ENCODE peak calls at places on chromosome 17, in five cellular contexts. U, T, M, I and W are unnamed samples. For H3K9me2 and H3K4me1, the result is how much of the 10 kb centered on the place peaks cover.

GRCh38 chr17:8289103-8289397 is 580 bp downstream of the RANGRF start:
- DNase-seq in U (no peak), I (no peak), T (no peak), M (no peak), W (no peak)

GRCh38 chr17:19397556-19398041 is 10.6 kb upstream of the MFAP4 start:
- DNase-seq in U (no peak), M (peak), T (no peak), I (no peak), W (no peak)

GRCh38 chr17:51486091-51486490 is 225.7 kb downstream of the UTP18 start:
- DNase-seq in M (no peak), I (no peak), T (no peak), U (no peak), W (no peak)

GRCh38 chr17:69064476-69064875 is 3.7 kb upstream of the ABCA9 start:
- DNase-seq in M (no peak), I (no peak), U (no peak), T (no peak), W (no peak)

GRCh38 chr17:65855245-65855644 is 293.8 kb upstream of the AXIN2 start:
- DNase-seq in M (no peak), I (peak), T (peak), U (no peak), W (no peak)

GRCh38 chr17:67276075-67276474 is 31.1 kb upstream of the HELZ start:
- DNase-seq in I (no peak), M (peak), U (no peak), T (no peak), W (no peak)

GRCh38 chr17:75767881-75768280 is 2.9 kb upstream of the GALK1 start:
- DNase-seq in T (no peak), I (no peak), U (no peak), M (no peak), W (no peak)

GRCh38 chr17:57294075-57294474 is 37.8 kb downstream of the MSI2 start:
- DNase-seq in T (no peak), U (no peak), I (peak), M (no peak), W (no peak)

GRCh38 chr17:2929881-2930533 is 133.4 kb downstream of the OR1D5 start:
- DNase-seq in T (peak), I (no peak), M (peak), U (peak), W (peak)

GRCh38 chr17:83086197-83086880 is 6.9 kb downstream of the METRNL start:
- DNase-seq in T (no peak), M (no peak), I (no peak), U (no peak), W (peak)

GRCh38 chr17:39237586-39237985 is 11.8 kb upstream of the STAC2 start:
- DNase-seq in I (no peak), T (peak), M (no peak), U (no peak), W (no peak)

GRCh38 chr17:2399572-2400473 is 1.0 kb downstream of the MNT start:
- DNase-seq in T (peak), M (peak), I (peak), U (peak), W (peak)

GRCh38 chr17:19955099-19955498 is 22.5 kb downstream of the AKAP10 start:
- DNase-seq in U (no peak), T (no peak), M (no peak), I (no peak), W (no peak)

GRCh38 chr17:2482218-2482617 is 29.5 kb downstream of the METTL16 start:
- DNase-seq in M (no peak), I (no peak), T (no peak), U (no peak), W (no peak)

GRCh38 chr17:11182430-11182829 is 58.6 kb upstream of the SHISA6 start:
- DNase-seq in M (no peak), U (no peak), T (no peak), I (no peak), W (no peak)

GRCh38 chr17:76405967-76406647 is 21.7 kb downstream of the SPHK1 start:
- DNase-seq in I (no peak), M (peak), T (no peak), U (peak), W (peak)

GRCh38 chr17:14011740-14012405 is 57.4 kb upstream of the COX10 start:
- DNase-seq in I (no peak), U (no peak), T (no peak), M (no peak), W (no peak)

GRCh38 chr17:44556114-44556853 is 1.0 kb upstream of the FZD2 start:
- DNase-seq in U (peak), T (peak), M (peak), I (peak), W (peak)

GRCh38 chr17:6070280-6070894 is at the start of gene WSCD1:
- DNase-seq in U (peak), M (no peak), T (peak), I (no peak), W (peak)

GRCh38 chr17:19433240-19433639 is 22.2 kb downstream of the RNF112 start:
- DNase-seq in T (no peak), M (no peak), U (no peak), I (no peak), W (no peak)

GRCh38 chr17:39143552-39144093 is 7.8 kb downstream of the PLXDC1 start:
- DNase-seq in M (no peak), U (peak), I (no peak), T (no peak), W (peak)

GRCh38 chr17:7204335-7204734 is 15.3 kb downstream of the DLG4 start:
- DNase-seq in T (no peak), M (no peak), I (no peak), U (peak), W (no peak)

GRCh38 chr17:419073-419735 is 66.6 kb upstream of the RPH3AL start:
- DNase-seq in T (peak), M (no peak), U (no peak), I (no peak), W (no peak)

GRCh38 chr17:67035131-67036083 is 8.9 kb upstream of the CACNG1 start:
- DNase-seq in M (no peak), I (no peak), U (no peak), T (no peak), W (no peak)

GRCh38 chr17:7969434-7969833 is 33.0 kb upstream of the GUCY2D start:
- DNase-seq in T (no peak), U (no peak), M (no peak), I (no peak), W (no peak)

GRCh38 chr17:12536472-12536871 is 129.2 kb upstream of the MYOCD start:
- DNase-seq in U (no peak), T (no peak), M (no peak), I (no peak), W (peak)

GRCh38 chr17:65163990-65164495 is 26.9 kb downstream of the RGS9 start:
- DNase-seq in M (peak), U (no peak), I (no peak), T (peak), W (peak)

GRCh38 chr17:47731396-47731795 is 1.6 kb upstream of the TBX21 start:
- DNase-seq in M (no peak), I (no peak), T (no peak), U (peak), W (no peak)

GRCh38 chr17:55726440-55726839 is 3.8 kb upstream of the TMEM100 start:
- DNase-seq in U (peak), M (no peak), T (peak), I (no peak), W (peak)

GRCh38 chr17:50422738-50423137 is 3.3 kb upstream of the ACSF2 start:
- DNase-seq in T (no peak), M (no peak), I (no peak), U (no peak), W (no peak)

GRCh38 chr17:56679148-56679766 is 85.8 kb downstream of the NOG start:
- DNase-seq in U (peak), M (peak), I (no peak), T (peak), W (peak)

DNA sequence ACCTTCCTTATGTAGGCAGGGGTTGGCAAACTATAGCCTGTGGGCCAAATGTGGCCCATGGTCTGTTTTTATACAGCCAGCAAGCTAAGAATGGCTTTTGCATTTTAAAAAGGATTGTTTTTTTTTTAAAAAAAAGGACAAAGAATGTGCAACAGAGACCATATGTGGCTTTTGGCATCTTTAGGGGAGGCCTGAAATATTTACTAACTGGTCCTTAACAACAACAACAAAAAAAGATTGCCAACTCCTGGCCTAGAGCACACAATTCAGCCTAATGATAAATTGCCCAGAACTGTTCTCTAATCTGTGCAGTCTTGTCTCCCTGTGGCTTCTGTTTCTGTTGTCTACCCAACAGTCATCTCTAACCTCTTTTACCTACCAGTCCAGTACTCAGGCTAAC is 67.1 kb downstream of the SSH2 start:
- DNase-seq in M (no peak), U (no peak), I (no peak), T (no peak), W (no peak)
- H3K9me2 ChIP-seq in M (under half), U (under half), I (under half), T (under half), W (under half)

GRCh38 chr17:71188811-71189492 is 931.9 kb upstream of the SOX9 start:
- DNase-seq in T (no peak), I (peak), U (no peak), M (no peak), W (peak)

GRCh38 chr17:71192848-71193247 is 928.0 kb upstream of the SOX9 start:
- DNase-seq in M (no peak), I (no peak), U (no peak), T (no peak), W (no peak)

GRCh38 chr17:71192039-71192555 is 928.7 kb upstream of the SOX9 start:
- DNase-seq in M (no peak), U (no peak), I (no peak), T (no peak), W (no peak)

GRCh38 chr17:71187145-71187878 is 933.5 kb upstream of the SOX9 start:
- DNase-seq in M (no peak), T (no peak), I (no peak), U (no peak), W (no peak)

GRCh38 chr17:71189493-71189831 is 931.4 kb upstream of the SOX9 start:
- DNase-seq in I (no peak), M (no peak), U (no peak), T (no peak), W (no peak)
- H3K4me1 ChIP-seq in I (under half), M (under half), U (under half), T (under half), W (under half)

GRCh38 chr17:35630530-35631148 is 43.5 kb downstream of the AP2B1 start:
- DNase-seq in U (no peak), T (no peak), I (no peak), M (no peak), W (peak)
- H3K9me2 ChIP-seq in U (under half), T (under half), I (under half), M (under half), W (under half)

GRCh38 chr17:79829004-79829403 is 10.2 kb downstream of the CBX4 start:
- DNase-seq in I (no peak), T (no peak), U (no peak), M (no peak), W (no peak)
- H3K4me1 ChIP-seq in I (under half), T (under half), U (under half), M (under half), W (under half)

GRCh38 chr17:41717408-41718286 is 5.5 kb downstream of the GAST start:
- DNase-seq in U (no peak), M (no peak), T (peak), I (peak), W (peak)

GRCh38 chr17:41710472-41711090 is 1.6 kb upstream of the GAST start:
- DNase-seq in I (no peak), M (no peak), U (no peak), T (no peak), W (peak)

GRCh38 chr17:41707803-41708669 is 4.1 kb upstream of the GAST start:
- DNase-seq in U (no peak), M (no peak), T (no peak), I (no peak), W (no peak)

DNA sequence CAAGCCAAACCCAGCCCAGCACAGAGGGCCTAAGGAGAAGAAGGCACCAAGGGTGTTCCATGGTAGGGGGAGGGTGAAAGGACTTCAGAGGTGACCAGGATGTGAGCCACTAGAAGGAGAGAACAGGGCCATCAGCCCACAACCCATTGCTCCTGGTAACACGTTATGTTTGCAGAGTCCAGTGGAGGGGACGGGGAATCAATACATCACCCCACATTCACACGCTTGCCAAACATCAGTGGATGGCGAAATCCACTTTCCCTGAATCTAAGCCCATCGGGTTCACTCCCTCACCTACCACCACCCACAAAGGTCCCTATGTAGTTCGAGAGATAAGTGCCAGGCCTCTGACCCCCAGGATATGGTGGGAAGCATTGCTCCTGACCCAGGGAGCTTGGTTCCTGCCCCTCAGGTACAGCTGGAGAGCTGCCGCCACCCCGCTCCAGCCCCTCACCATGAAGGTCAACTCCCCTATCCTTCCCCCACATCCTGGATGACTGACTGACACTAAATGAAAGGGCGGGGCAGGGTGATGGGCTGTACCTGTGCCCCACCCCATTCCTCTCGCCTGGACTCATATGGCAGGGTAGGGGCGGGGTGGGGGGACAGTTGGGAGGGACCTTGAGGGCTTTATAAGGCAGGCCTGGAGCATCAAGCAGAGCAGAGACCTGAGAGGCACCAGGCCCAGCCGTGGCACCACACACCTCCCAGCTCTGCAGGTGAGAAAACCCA is at the start of gene GAST:
- DNase-seq in U (no peak), I (no peak), T (no peak), M (no peak), W (no peak)
- H3K9me2 ChIP-seq in U (under half), I (under half), T (under half), M (under half), W (under half)

DNA sequence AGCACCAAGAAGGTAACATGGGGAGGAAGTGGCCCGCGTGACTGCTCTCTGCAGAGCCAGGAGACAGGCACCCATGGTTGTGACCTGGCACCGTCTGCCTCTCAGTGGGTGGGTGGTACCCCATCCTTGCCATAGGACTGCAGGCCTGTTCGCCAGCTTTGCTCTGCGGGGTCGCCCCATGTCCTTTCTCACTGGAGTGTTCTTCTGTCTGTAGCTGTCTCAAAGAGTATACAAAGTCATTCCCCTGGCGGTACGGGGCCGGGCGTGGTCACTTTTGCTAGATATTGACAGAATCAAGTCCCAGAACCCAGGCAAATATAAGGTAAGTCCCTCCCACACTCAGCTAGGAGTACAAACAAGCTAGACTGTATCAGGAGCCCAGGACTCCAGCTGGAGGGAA is 6.0 kb downstream of the TBC1D26 start:
- DNase-seq in U (no peak), I (no peak), T (no peak), M (no peak), W (no peak)
- H3K4me1 ChIP-seq in U (under half), I (under half), T (under half), M (under half), W (under half)

DNA sequence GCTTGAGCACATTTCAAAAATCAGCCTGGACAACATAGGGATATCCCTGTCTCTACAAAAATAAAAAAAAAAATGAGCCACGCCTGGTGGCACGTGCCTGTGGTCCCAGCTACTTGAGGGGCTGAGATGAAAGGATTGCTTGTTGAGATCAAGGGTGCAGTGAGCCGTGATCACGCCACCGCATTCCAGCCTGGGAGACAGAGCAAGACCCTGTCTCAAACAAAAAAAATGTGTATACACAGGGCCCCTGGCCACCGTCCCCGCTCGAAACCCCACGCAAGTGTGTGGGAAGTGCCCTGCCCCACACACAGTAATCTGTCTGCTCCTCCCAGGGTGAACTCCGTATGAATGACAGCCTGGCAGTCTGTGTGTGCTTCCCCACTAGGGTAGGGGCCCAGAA is 93.0 kb upstream of the RPL38 start:
- DNase-seq in T (no peak), M (no peak), I (no peak), U (no peak), W (no peak)
- H3K9me2 ChIP-seq in T (under half), M (under half), I (under half), U (under half), W (under half)